ENCODE peak calls at places on chromosomes 2 and 18, in nine cellular contexts. R, V, H, N, T, S, P, X and O are unnamed samples.

GRCh38 chr18:75230210-75231052 is 19.8 kb downstream of the TSHZ1 start:
- DNase-seq in R (no peak), V (no peak), H (no peak), N (no peak), T (no peak), S (peak; percentile 54), P (no peak), X (no peak), O (peak; percentile 53)

GRCh38 chr2:118388771-118389170 is 300.5 kb downstream of the INSIG2 start:
- DNase-seq in R (peak; percentile 74), V (no peak), H (peak; percentile 90), N (no peak), T (no peak), S (peak; percentile 48), P (no peak), X (no peak), O (peak; percentile 5)

GRCh38 chr2:62136956-62137355 is 59.0 kb upstream of the B3GNT2 start:
- DNase-seq in R (no peak), V (no peak), H (no peak), N (no peak), T (no peak), S (no peak), P (no peak), X (no peak), O (no peak)

GRCh38 chr18:58699551-58699950 is 28.3 kb downstream of the MALT1 start:
- DNase-seq in R (no peak), V (no peak), H (peak; percentile 10), N (no peak), T (no peak), S (no peak), P (no peak), X (no peak), O (no peak)

GRCh38 chr2:11559786-11560155 is 25.9 kb downstream of the GREB1 start:
- DNase-seq in R (no peak), V (no peak), H (no peak), N (no peak), T (no peak), S (no peak), P (no peak), X (no peak), O (no peak)

GRCh38 chr2:10620481-10620880 is 69.3 kb downstream of the NOL10 start:
- DNase-seq in R (peak; percentile 94), V (peak; percentile 50), H (peak; percentile 29), N (no peak), T (no peak), S (peak; percentile 88), P (no peak), X (peak; percentile 73), O (peak; percentile 63)

GRCh38 chr2:235263205-235264120 is 230.4 kb upstream of the AGAP1 start:
- DNase-seq in R (peak; percentile 93), V (no peak), H (peak; percentile 79), N (peak; percentile 82), T (peak; percentile 81), S (peak; percentile 92), P (peak; percentile 27), X (peak; percentile 52), O (peak; percentile 91)

GRCh38 chr18:51624311-51624710 is 426.8 kb upstream of the MEX3C start:
- DNase-seq in R (no peak), V (no peak), H (no peak), N (no peak), T (no peak), S (no peak), P (no peak), X (no peak), O (no peak)

GRCh38 chr2:171227066-171227782 is 66.5 kb upstream of the TLK1 start:
- DNase-seq in R (peak; percentile 26), V (no peak), H (peak; percentile 80), N (no peak), T (no peak), S (peak; percentile 5), P (no peak), X (no peak), O (no peak)

GRCh38 chr2:130381619-130382018 is 25.8 kb downstream of the PTPN18 start:
- DNase-seq in R (no peak), V (no peak), H (no peak), N (no peak), T (no peak), S (no peak), P (no peak), X (no peak), O (no peak)

GRCh38 chr2:9330639-9331270 is 92.6 kb downstream of the ITGB1BP1 start:
- DNase-seq in R (no peak), V (no peak), H (no peak), N (no peak), T (no peak), S (no peak), P (no peak), X (no peak), O (no peak)

GRCh38 chr2:143282684-143283083 is 153.5 kb downstream of the ARHGAP15 start:
- DNase-seq in R (no peak), V (no peak), H (peak; percentile 7), N (no peak), T (no peak), S (no peak), P (no peak), X (no peak), O (no peak)

GRCh38 chr2:19137433-19137832 is 221.0 kb downstream of the OSR1 start:
- DNase-seq in R (no peak), V (no peak), H (no peak), N (no peak), T (no peak), S (no peak), P (no peak), X (no peak), O (no peak)

GRCh38 chr2:104033399-104033798 is 820.5 kb upstream of the POU3F3 start:
- DNase-seq in R (no peak), V (peak; percentile 49), H (peak; percentile 11), N (no peak), T (no peak), S (peak; percentile 16), P (no peak), X (no peak), O (no peak)

GRCh38 chr18:48844271-48844670 is 106.5 kb downstream of the SMAD7 start:
- DNase-seq in R (no peak), V (no peak), H (no peak), N (no peak), T (no peak), S (no peak), P (no peak), X (no peak), O (no peak)

GRCh38 chr2:168773719-168774521 is 28.5 kb upstream of the NOSTRIN start:
- DNase-seq in R (peak; percentile 67), V (peak; percentile 51), H (peak; percentile 69), N (peak; percentile 76), T (peak; percentile 31), S (peak; percentile 73), P (peak; percentile 39), X (no peak), O (peak; percentile 82)

GRCh38 chr2:74020717-74021406 is 36.2 kb downstream of the TET3 start:
- DNase-seq in R (no peak), V (no peak), H (no peak), N (no peak), T (no peak), S (no peak), P (no peak), X (no peak), O (no peak)

GRCh38 chr2:79946046-79946445 is 358.5 kb downstream of the LRRTM1 start:
- DNase-seq in R (no peak), V (no peak), H (no peak), N (peak; percentile 8), T (no peak), S (no peak), P (no peak), X (no peak), O (no peak)

GRCh38 chr2:69062307-69062706 is 49.3 kb downstream of the ANTXR1 start:
- DNase-seq in R (no peak), V (no peak), H (no peak), N (no peak), T (no peak), S (no peak), P (no peak), X (no peak), O (no peak)

GRCh38 chr2:3476386-3477033 is 42.8 kb downstream of the ADI1 start:
- DNase-seq in R (peak; percentile 59), V (no peak), H (no peak), N (no peak), T (no peak), S (peak; percentile 59), P (no peak), X (no peak), O (peak; percentile 14)

GRCh38 chr2:195582188-195582587 is 74.8 kb upstream of the SLC39A10 start:
- DNase-seq in R (no peak), V (no peak), H (no peak), N (no peak), T (no peak), S (no peak), P (no peak), X (no peak), O (no peak)
- TF ChIP-seq CTCF in R (no peak), V (no peak), H (no peak), N (no peak), T (no peak), S (no peak), P (no peak), X (no peak), O (no peak)

GRCh38 chr2:96115631-96116423 is 544 bp downstream of the ADRA2B start:
- DNase-seq in R (no peak), V (no peak), H (no peak), N (no peak), T (peak; percentile 16), S (no peak), P (no peak), X (no peak), O (no peak)
- H3K4me3 ChIP-seq in R (no peak overlapping the region), V (peak overlapping the region; percentile 61), H (no peak overlapping the region), N (peak overlapping the region; percentile 71), T (peak overlapping the region; percentile 79), S (no peak overlapping the region), P (no peak overlapping the region), X (peak overlapping the region; percentile 32), O (no peak overlapping the region)

DNA sequence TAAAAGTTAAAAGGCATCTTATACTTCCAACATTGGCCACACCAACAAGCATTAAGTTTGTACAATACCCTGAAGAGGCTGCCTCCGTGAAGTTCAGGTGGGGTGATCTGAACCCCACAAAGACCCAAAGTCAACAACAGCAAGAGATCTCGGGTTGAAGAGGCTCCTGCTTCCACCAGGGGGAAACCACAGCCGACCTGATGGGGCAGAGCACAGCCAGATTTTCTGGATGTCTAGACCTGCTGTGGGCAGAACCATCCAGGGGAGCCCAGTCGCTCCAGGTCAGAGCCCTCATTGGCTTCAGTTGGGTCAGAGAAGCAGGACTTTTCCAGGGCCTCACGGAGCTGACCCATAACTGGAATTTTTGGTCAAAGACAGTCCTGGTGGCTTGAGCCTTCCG is 66.5 kb upstream of the ACKR3 start:
- DNase-seq in R (no peak), V (no peak), H (no peak), N (no peak), T (no peak), S (no peak), P (peak; percentile 29), X (no peak), O (no peak)
- TF ChIP-seq CTCF in R (no peak), V (no peak), H (peak; percentile 27), N (no peak), T (no peak), S (peak; percentile 14), P (no peak), X (no peak), O (no peak)

DNA sequence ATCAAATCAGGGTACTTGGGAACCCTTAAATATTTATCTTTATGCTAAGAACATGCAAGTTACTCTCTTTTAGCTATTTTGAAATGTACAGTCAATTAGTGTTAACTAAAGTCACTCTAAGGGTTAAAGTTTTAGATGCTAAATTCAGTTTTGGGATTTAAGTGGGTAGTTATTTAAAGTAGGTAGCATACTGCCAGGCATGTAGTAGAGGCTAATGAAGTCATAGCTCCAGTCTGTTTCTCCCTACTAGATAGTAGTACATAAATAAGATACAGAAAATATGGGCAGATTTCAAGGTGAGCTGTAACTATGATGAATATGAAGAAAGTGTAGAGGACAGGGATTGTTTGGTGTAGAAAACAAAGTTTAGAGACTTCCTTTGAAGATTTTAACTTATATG is 7.5 kb downstream of the RAB3GAP1 start:
- DNase-seq in R (no peak), V (no peak), H (no peak), N (no peak), T (no peak), S (no peak), P (no peak), X (no peak), O (no peak)
- H3K4me3 ChIP-seq in R (no peak overlapping the region), V (no peak overlapping the region), H (no peak overlapping the region), N (no peak overlapping the region), T (no peak overlapping the region), S (no peak overlapping the region), P (no peak overlapping the region), X (no peak overlapping the region), O (no peak overlapping the region)